ENCODE peak calls at places on chromosomes 16 and 17, in four cellular contexts. D, P, Q and J are unnamed samples.

GRCh38 chr16:70252355-70252988 is 732 bp upstream of the EXOSC6 start:
- DNase-seq in D (no peak), Q (no peak), P (no peak), J (no peak)

GRCh38 chr16:85402910-85403692 is 210.0 kb upstream of the GSE1 start:
- DNase-seq in P (peak), D (peak), Q (peak), J (peak)

GRCh38 chr16:52193441-52193840 is 353.5 kb downstream of the TOX3 start:
- DNase-seq in P (no peak), D (no peak), Q (no peak), J (no peak)

GRCh38 chr16:23597003-23597756 is 1.1 kb upstream of the NDUFAB1 start:
- DNase-seq in P (peak), D (peak), Q (peak), J (no peak)

GRCh38 chr17:76027159-76027839 is at the start of gene EVPL:
- DNase-seq in D (no peak), P (no peak), Q (no peak), J (peak)

GRCh38 chr17:79789943-79790804 is 6.7 kb downstream of the CBX8 start:
- DNase-seq in P (no peak), Q (no peak), D (peak), J (no peak)

GRCh38 chr17:60087882-60088669 is 9.4 kb upstream of the HEATR6 start:
- DNase-seq in P (peak), D (peak), Q (no peak), J (no peak)

GRCh38 chr17:45096141-45096540 is 35.0 kb downstream of the NMT1 start:
- DNase-seq in Q (no peak), P (no peak), D (peak), J (peak)

GRCh38 chr17:63140255-63140654 is 174.2 kb downstream of the TANC2 start:
- DNase-seq in D (peak), P (no peak), Q (peak), J (peak)

GRCh38 chr16:72198021-72198420 is 26.1 kb upstream of the PMFBP1 start:
- DNase-seq in P (peak), Q (peak), D (peak), J (no peak)

GRCh38 chr16:82699711-82700495 is 73.1 kb downstream of the CDH13 start:
- DNase-seq in D (peak), Q (peak), P (no peak), J (no peak)

GRCh38 chr17:75526555-75527270 is 1.2 kb downstream of the LLGL2 start:
- DNase-seq in Q (no peak), P (no peak), D (no peak), J (no peak)

GRCh38 chr17:42920922-42921321 is 20.3 kb downstream of the G6PC1 start:
- DNase-seq in Q (peak), D (peak), P (no peak), J (no peak)

GRCh38 chr17:42924891-42925290 is 24.3 kb downstream of the G6PC1 start:
- DNase-seq in D (no peak), Q (no peak), P (no peak), J (no peak)

GRCh38 chr17:42918902-42919521 is 18.4 kb downstream of the G6PC1 start:
- DNase-seq in D (no peak), P (no peak), Q (no peak), J (no peak)

GRCh38 chr17:42920106-42920900 is 19.7 kb downstream of the G6PC1 start:
- DNase-seq in Q (no peak), P (no peak), D (no peak), J (no peak)

DNA sequence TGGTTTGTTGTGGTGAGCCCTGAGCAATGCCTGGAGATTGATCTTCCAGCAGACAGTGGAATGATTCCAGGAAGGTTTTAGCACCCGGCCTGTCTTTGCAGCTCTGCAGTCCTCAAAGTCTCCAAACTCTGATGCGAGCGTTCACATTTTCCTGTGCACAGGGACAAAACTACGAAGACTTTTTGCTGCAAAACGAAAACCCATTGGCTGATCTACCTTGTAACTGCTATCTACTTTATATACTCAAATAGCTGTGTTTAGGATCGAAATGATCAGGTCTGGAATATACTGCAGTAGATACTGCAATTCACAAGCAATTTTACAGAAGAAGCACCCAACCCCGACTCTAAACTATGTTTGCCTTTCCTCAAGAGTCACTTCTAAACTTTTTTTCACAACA is 21.7 kb downstream of the G6PC1 start:
- DNase-seq in Q (no peak), P (no peak), D (no peak), J (no peak)
- H3K4me3 ChIP-seq in Q (no peak), P (no peak), D (no peak), J (no peak)

GRCh38 chr16:3095869-3096268 is 3.2 kb downstream of the ZSCAN10 start:
- DNase-seq in D (peak), Q (peak), P (no peak), J (peak)

GRCh38 chr16:3098459-3099394 is at the start of gene ZSCAN10:
- DNase-seq in D (no peak), Q (no peak), P (no peak), J (no peak)

GRCh38 chr16:3099395-3099731 is 269 bp upstream of the ZSCAN10 start:
- DNase-seq in D (no peak), P (no peak), Q (no peak), J (no peak)

GRCh38 chr16:3096362-3096761 is 2.7 kb downstream of the ZSCAN10 start:
- DNase-seq in Q (no peak), P (no peak), D (no peak), J (no peak)

DNA sequence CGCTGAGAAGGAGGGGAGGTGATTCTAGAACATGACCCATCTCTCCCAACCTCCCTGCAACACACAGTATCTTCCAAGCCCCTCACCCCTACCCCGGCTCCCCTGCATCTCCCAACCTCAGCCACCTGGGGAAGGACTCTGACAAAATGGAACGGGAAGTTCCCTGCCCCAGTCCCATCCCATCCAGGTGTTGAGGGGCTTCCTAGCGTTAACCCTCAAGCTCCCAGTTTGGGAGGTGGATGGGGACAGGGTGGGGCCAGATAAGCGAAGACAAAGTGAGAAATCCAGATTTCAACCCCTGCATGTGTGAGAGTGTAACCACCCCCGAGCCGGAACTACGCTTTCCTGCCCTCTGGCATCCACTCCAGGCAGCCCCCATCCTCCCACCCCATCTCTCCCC is 1.8 kb downstream of the ZSCAN10 start:
- DNase-seq in Q (no peak), P (no peak), D (no peak), J (no peak)
- H3K4me3 ChIP-seq in Q (no peak), P (no peak), D (no peak), J (no peak)

DNA sequence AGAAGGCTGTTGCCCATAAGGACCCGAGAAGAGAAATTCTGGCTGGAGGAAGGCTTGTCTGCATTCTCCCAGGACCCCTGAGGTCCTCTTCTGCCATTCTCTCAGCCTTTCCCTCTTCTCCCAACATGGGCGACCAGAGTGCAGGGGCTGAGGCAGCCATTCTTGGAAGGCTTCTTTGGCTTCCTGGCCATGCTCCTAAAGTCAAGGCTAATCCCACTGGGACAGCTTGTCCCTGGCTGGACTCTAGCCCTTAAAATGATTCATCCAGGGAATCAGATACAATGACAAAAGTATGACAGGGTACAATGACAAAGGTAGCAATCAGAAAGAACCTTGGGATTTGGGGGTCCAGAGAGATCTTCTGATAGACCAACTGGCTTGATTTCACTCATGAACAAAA is 26.8 kb downstream of the SRL start:
- DNase-seq in P (no peak), D (peak), Q (no peak), J (no peak)
- H3K4me3 ChIP-seq in P (no peak), D (no peak), Q (no peak), J (no peak)

DNA sequence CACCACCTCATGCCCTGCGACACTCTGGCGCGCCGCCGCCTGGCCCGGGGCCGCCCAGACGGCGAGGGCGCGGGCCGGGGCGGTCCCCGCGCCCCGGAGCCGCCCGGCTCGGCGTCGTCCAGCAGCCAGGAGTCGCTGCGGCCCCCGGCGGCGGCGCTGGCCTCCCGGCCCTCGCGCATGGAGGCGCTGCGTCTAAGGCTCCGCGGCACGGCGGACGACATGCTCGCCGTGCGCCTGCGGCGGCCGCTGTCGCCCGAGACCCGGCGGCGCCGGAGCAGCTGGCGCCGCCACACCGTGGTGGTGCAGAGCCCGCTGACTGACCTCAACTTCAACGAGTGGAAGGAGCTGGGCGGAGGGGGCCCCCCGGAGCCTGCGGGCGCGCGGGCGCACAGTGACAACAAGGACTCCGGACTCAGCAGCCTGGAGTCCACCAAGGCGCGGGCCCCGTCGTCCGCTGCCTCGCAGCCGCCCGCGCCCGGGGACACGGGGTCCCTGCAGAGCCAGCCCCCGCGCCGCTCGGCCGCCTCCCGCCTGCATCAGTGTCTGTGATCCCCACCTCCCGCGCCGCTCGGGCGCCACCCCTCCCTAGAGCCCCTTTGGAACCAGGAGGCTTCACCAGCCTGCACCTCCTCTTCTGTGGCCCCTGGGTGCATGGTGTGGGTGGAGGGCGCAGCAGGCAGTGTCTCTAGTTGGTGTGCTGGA is 82.3 kb downstream of the ARHGAP23 start:
- DNase-seq in P (no peak), D (peak), Q (no peak), J (peak)
- H3K4me3 ChIP-seq in P (no peak), D (no peak), Q (no peak), J (peak)

GRCh38 chr17:74515941-74516340 is 15.3 kb downstream of the CD300LB start:
- DNase-seq in P (no peak), Q (no peak), D (no peak), J (no peak)

GRCh38 chr17:74513987-74514631 is 17.2 kb downstream of the CD300LB start:
- DNase-seq in P (no peak), D (peak), Q (no peak), J (peak)

GRCh38 chr17:74514632-74515035 is 16.6 kb downstream of the CD300LB start:
- DNase-seq in D (peak), P (no peak), Q (no peak), J (no peak)

GRCh38 chr17:74512041-74512440 is 19.2 kb downstream of the CD300LB start:
- DNase-seq in P (no peak), Q (peak), D (peak), J (no peak)

DNA sequence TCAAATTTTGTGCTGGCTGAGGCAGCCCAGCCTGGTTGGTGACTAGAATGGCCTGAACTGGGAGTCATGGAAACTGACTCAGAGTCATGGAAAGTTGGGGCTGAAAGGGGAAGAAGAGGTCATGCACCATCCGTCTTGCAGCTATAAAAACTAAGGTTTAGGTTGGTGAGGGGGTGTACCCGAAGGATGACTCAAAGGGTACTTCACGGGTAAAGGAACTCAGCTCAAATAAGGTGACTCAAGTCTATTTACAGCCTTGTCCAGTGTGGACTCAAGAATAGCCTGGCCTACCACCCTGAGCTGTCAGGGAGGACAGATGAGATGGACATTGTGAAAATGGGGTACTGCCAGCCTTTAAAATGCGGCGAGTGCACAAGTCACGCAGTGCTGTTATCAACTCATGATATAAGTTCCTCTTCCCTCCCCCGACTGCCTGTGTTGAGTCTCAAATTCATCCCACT is 18.6 kb downstream of the CD300LB start:
- DNase-seq in D (peak), P (no peak), Q (no peak), J (no peak)
- H3K4me3 ChIP-seq in D (no peak), P (no peak), Q (no peak), J (no peak)

GRCh38 chr17:77393867-77394539 is 253.2 kb downstream of the SEC14L1 start:
- DNase-seq in D (peak), P (no peak), Q (no peak), J (no peak)

GRCh38 chr17:77390870-77391269 is 250.1 kb downstream of the SEC14L1 start:
- DNase-seq in Q (no peak), D (no peak), P (no peak), J (no peak)

GRCh38 chr17:77393274-77393600 is 252.5 kb downstream of the SEC14L1 start:
- DNase-seq in D (peak), Q (no peak), P (no peak), J (no peak)

GRCh38 chr17:77392376-77393273 is 251.9 kb downstream of the SEC14L1 start:
- DNase-seq in Q (peak), P (peak), D (peak), J (no peak)

DNA sequence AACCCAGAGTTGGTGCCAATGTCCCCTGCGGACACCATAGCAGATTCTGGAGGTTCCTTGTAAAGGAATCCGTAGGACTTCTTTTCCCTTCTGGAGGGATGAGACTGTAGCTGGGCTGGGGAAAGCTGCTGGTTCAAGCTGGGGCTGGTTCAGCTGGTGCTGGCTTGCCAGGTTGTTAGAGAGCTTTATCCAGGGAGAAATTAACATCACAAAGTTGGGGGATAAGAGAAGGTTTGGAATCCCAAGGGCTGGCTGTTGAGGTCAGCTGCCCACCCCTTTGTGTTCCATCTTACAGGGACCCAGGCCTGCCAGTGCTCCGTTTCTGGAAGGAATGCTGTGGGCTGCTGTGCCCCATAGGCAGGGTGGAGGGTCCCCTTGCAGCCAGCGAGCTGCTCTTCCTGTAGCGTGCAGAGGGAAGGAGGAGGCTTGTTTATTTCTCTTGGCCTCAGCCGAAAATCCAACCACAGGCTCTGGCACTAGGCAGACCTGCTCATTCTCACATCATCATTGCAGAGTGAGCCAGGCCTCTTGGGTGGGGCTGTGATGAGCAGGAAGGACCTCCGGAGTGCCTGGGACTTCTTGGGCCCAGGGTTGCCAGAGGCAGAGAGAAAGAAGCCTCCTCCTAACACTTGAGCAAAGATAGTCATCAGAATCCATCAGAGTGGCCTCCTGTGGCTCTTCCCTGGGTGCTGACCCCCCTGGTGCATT is 251.1 kb downstream of the SEC14L1 start:
- DNase-seq in D (peak), P (peak), Q (no peak), J (peak)
- H3K4me3 ChIP-seq in D (no peak), P (no peak), Q (no peak), J (no peak)